ENCODE peak calls at places on chromosomes 3 and 15, in four cellular contexts. C is BJ, U is GM10248, F is brain pericyte. H is an unnamed sample.

GRCh38 chr3:140470962-140471361 is 206.9 kb upstream of the TRIM42 start:
- DNase-seq in F (no peak), U (no peak), C (no peak), H (no peak)

GRCh38 chr3:43178891-43179366 is 73.0 kb upstream of the POMGNT2 start:
- DNase-seq in F (no peak), U (no peak), C (no peak), H (no peak)

GRCh38 chr15:86336051-86336788 is 256.5 kb downstream of the AGBL1 start:
- DNase-seq in C (no peak), U (no peak), F (no peak), H (peak; percentile 19)

GRCh38 chr15:60362318-60363023 is 35.3 kb downstream of the ANXA2 start:
- DNase-seq in U (no peak), C (peak; percentile 63), F (no peak), H (no peak)

GRCh38 chr15:98799461-98799971 is 151.2 kb downstream of the IGF1R start:
- DNase-seq in U (no peak), F (no peak), C (no peak), H (no peak)

GRCh38 chr3:46987485-46988401 is 8.3 kb downstream of the NBEAL2 start:
- DNase-seq in C (no peak), U (peak; percentile 90), F (no peak), H (peak; percentile 94)

GRCh38 chr15:70507772-70508351 is 255.5 kb downstream of the UACA start:
- DNase-seq in U (peak; percentile 53), F (no peak), C (no peak), H (no peak)

GRCh38 chr3:56379723-56380287 is 88.5 kb downstream of the ERC2 start:
- DNase-seq in U (no peak), F (no peak), C (no peak), H (no peak)

GRCh38 chr15:51191766-51192165 is 97.1 kb upstream of the TNFAIP8L3 start:
- DNase-seq in U (no peak), F (no peak), C (no peak), H (no peak)

GRCh38 chr3:2765002-2765579 is 345.1 kb downstream of the IL5RA start:
- DNase-seq in U (no peak), F (no peak), C (no peak), H (peak; percentile 53)

GRCh38 chr15:96264351-96264798 is 66.1 kb upstream of the NR2F2 start:
- DNase-seq in U (no peak), C (no peak), F (no peak), H (peak; percentile 33)

GRCh38 chr3:29649815-29650547 is 369.1 kb downstream of the RBMS3 start:
- DNase-seq in C (no peak), F (peak; percentile 18), U (no peak), H (peak; percentile 54)

GRCh38 chr3:53581671-53582070 is 87.3 kb downstream of the CACNA1D start:
- DNase-seq in U (no peak), F (no peak), C (no peak), H (peak; percentile 71)

GRCh38 chr3:186694288-186695032 is 22.7 kb upstream of the KNG1 start:
- DNase-seq in C (no peak), F (no peak), U (no peak), H (no peak)

GRCh38 chr15:20341901-20342605 is 199.5 kb downstream of the GOLGA6L6 start:
- DNase-seq in U (peak; percentile 28), F (peak; percentile 42), C (no peak), H (peak; percentile 6)

GRCh38 chr3:138726966-138727365 is 107.8 kb downstream of the PIK3CB start:
- DNase-seq in C (no peak), U (no peak), F (peak; percentile 16), H (no peak)

GRCh38 chr3:16884748-16885587 is at the start of gene PLCL2:
- DNase-seq in C (no peak), F (no peak), U (peak; percentile 73), H (peak; percentile 65)

H was measured in MM.1S.